ENCODE peak calls at places on chromosomes 16 and 17, in eight cellular contexts. Y is DMS 273 treated with DMSO at 0.1 percent for 48 hours, R is ELR, P is ACHN, C is H9, T is NCI-H446, O is astrocyte, H is NAMALWA. Z is an unnamed sample.

GRCh38 chr17:40362696-40363479 is 1.6 kb downstream of the GJD3 start:
- DNase-seq in Y (no peak), R (peak; percentile 79), P (peak; percentile 88), C (peak; percentile 95), T (peak; percentile 14), O (peak; percentile 53), H (peak; percentile 90), Z (no peak)

GRCh38 chr17:69967910-69968411 is 107.1 kb upstream of the KCNJ16 start:
- DNase-seq in Y (no peak), R (peak; percentile 15), P (no peak), C (no peak), T (no peak), O (peak; percentile 100), H (no peak), Z (no peak)

GRCh38 chr16:35750157-35750689 is 2290.8 kb downstream of the TP53TG3F start:
- DNase-seq in Y (no peak), R (no peak), P (no peak), C (no peak), T (no peak), O (no peak), H (no peak), Z (no peak)

GRCh38 chr17:32671891-32672290 is 185.1 kb downstream of the CDK5R1 start:
- DNase-seq in Y (no peak), R (no peak), P (no peak), C (no peak), T (peak; percentile 76), O (no peak), H (no peak), Z (no peak)

GRCh38 chr17:51165680-51166197 is 472 bp upstream of the NME2 start:
- DNase-seq in Y (peak; percentile 85), R (peak; percentile 60), P (peak; percentile 39), C (peak; percentile 74), T (no peak), O (peak; percentile 37), H (peak; percentile 77), Z (peak; percentile 73)

GRCh38 chr16:14452066-14452465 is 178.0 kb downstream of the PARN start:
- DNase-seq in Y (no peak), R (no peak), P (no peak), C (no peak), T (no peak), O (no peak), H (no peak), Z (no peak)

GRCh38 chr17:2050246-2050866 is 4.5 kb upstream of the HIC1 start:
- DNase-seq in Y (no peak), R (peak; percentile 72), P (peak; percentile 81), C (peak; percentile 72), T (peak; percentile 62), O (no peak), H (peak; percentile 40), Z (no peak)

GRCh38 chr17:11909348-11909747 is 87.9 kb downstream of the ZNF18 start:
- DNase-seq in Y (no peak), R (no peak), P (no peak), C (peak; percentile 62), T (no peak), O (no peak), H (peak; percentile 1), Z (no peak)

GRCh38 chr16:528111-529011 is 849 bp downstream of the CAPN15 start:
- DNase-seq in Y (no peak), R (peak; percentile 90), P (peak; percentile 77), C (no peak), T (no peak), O (peak; percentile 55), H (peak; percentile 35), Z (no peak)

GRCh38 chr17:81044764-81045589 is 10.0 kb downstream of the BAIAP2 start:
- DNase-seq in Y (no peak), R (peak; percentile 70), P (peak; percentile 95), C (no peak), T (no peak), O (peak; percentile 68), H (no peak), Z (peak; percentile 51)

GRCh38 chr17:66904760-66905637 is 59.5 kb upstream of the CACNG4 start:
- DNase-seq in Y (peak; percentile 61), R (peak; percentile 60), P (peak; percentile 12), C (no peak), T (peak; percentile 76), O (peak; percentile 66), H (no peak), Z (no peak)

GRCh38 chr17:78568494-78569115 is 8.6 kb downstream of the DNAH17 start:
- DNase-seq in Y (no peak), R (peak; percentile 33), P (peak; percentile 17), C (no peak), T (no peak), O (peak; percentile 10), H (no peak), Z (no peak)

GRCh38 chr16:53741546-53741945 is 37.6 kb downstream of the FTO start:
- DNase-seq in Y (no peak), R (no peak), P (no peak), C (no peak), T (no peak), O (no peak), H (no peak), Z (no peak)

GRCh38 chr17:15742921-15743320 is 10.8 kb downstream of the TBC1D26 start:
- DNase-seq in Y (no peak), R (no peak), P (no peak), C (no peak), T (no peak), O (no peak), H (no peak), Z (no peak)

GRCh38 chr17:42266918-42267766 is 9.0 kb downstream of the STAT5B start:
- DNase-seq in Y (no peak), R (peak; percentile 97), P (no peak), C (no peak), T (no peak), O (peak; percentile 89), H (no peak), Z (no peak)

GRCh38 chr17:296382-296781 is 56.2 kb downstream of the RPH3AL start:
- DNase-seq in Y (no peak), R (no peak), P (no peak), C (no peak), T (no peak), O (no peak), H (no peak), Z (no peak)

GRCh38 chr16:30658731-30659506 is 688 bp downstream of the FBRS start:
- DNase-seq in Y (peak; percentile 94), R (peak; percentile 97), P (peak; percentile 99), C (no peak), T (peak; percentile 96), O (peak; percentile 90), H (peak; percentile 98), Z (peak; percentile 88)

GRCh38 chr16:85719605-85720318 is 31.0 kb upstream of the GINS2 start:
- DNase-seq in Y (no peak), R (no peak), P (no peak), C (no peak), T (no peak), O (no peak), H (no peak), Z (no peak)

GRCh38 chr16:79932564-79932963 is 332.0 kb upstream of the MAF start:
- DNase-seq in Y (no peak), R (no peak), P (no peak), C (no peak), T (no peak), O (peak; percentile 24), H (no peak), Z (no peak)

GRCh38 chr16:5451641-5452040 is 354.0 kb upstream of the EEF2KMT start:
- DNase-seq in Y (no peak), R (no peak), P (no peak), C (peak; percentile 66), T (no peak), O (no peak), H (no peak), Z (no peak)

GRCh38 chr17:57724038-57724728 is 20.9 kb downstream of the CCDC182 start:
- DNase-seq in Y (no peak), R (no peak), P (peak; percentile 5), C (no peak), T (no peak), O (peak; percentile 16), H (no peak), Z (no peak)

GRCh38 chr16:4679854-4680636 is 13.3 kb upstream of the NUDT16L1 start:
- DNase-seq in Y (no peak), R (no peak), P (no peak), C (no peak), T (no peak), O (peak; percentile 55), H (no peak), Z (no peak)

GRCh38 chr17:76909971-76910760 is 42.0 kb downstream of the MGAT5B start:
- DNase-seq in Y (no peak), R (peak; percentile 44), P (peak; percentile 44), C (peak; percentile 89), T (no peak), O (peak; percentile 30), H (peak; percentile 40), Z (no peak)

GRCh38 chr16:64870859-64871258 is 251.0 kb downstream of the CDH11 start:
- DNase-seq in Y (no peak), R (no peak), P (no peak), C (no peak), T (no peak), O (no peak), H (no peak), Z (peak; percentile 36)

GRCh38 chr16:85553436-85554113 is 59.5 kb upstream of the GSE1 start:
- DNase-seq in Y (peak; percentile 52), R (peak; percentile 72), P (peak; percentile 79), C (peak; percentile 73), T (no peak), O (peak; percentile 36), H (peak; percentile 84), Z (no peak)

GRCh38 chr17:39617100-39617445 is 9.4 kb upstream of the NEUROD2 start:
- DNase-seq in Y (no peak), R (no peak), P (no peak), C (no peak), T (no peak), O (no peak), H (no peak), Z (no peak)

GRCh38 chr17:41512789-41513547 is 5.7 kb downstream of the KRT15 start:
- DNase-seq in Y (no peak), R (no peak), P (no peak), C (no peak), T (no peak), O (no peak), H (no peak), Z (no peak)

GRCh38 chr17:65594585-65594940 is 33.1 kb upstream of the AXIN2 start:
- DNase-seq in Y (peak; percentile 31), R (peak; percentile 46), P (no peak), C (no peak), T (no peak), O (peak; percentile 33), H (no peak), Z (no peak)

GRCh38 chr17:77404812-77405581 is 264.2 kb downstream of the SEC14L1 start:
- DNase-seq in Y (no peak), R (peak; percentile 89), P (no peak), C (no peak), T (no peak), O (peak; percentile 75), H (peak; percentile 80), Z (no peak)

GRCh38 chr17:43634681-43635125 is 27.0 kb downstream of the MEOX1 start:
- DNase-seq in Y (no peak), R (no peak), P (no peak), C (no peak), T (no peak), O (peak; percentile 25), H (no peak), Z (no peak)

GRCh38 chr17:36657763-36658490 is 56.5 kb downstream of the MRM1 start:
- DNase-seq in Y (no peak), R (no peak), P (peak; percentile 59), C (peak; percentile 76), T (no peak), O (no peak), H (no peak), Z (no peak)

GRCh38 chr17:58960068-58960467 is 146.6 kb downstream of the TRIM37 start:
- DNase-seq in Y (peak; percentile 19), R (peak; percentile 76), P (peak; percentile 80), C (no peak), T (no peak), O (peak; percentile 78), H (peak; percentile 43), Z (no peak)

GRCh38 chr16:22721497-22722100 is 92.4 kb upstream of the HS3ST2 start:
- DNase-seq in Y (no peak), R (no peak), P (no peak), C (no peak), T (no peak), O (no peak), H (no peak), Z (no peak)

GRCh38 chr17:81345211-81346089 is 49.8 kb upstream of the BAHCC1 start:
- DNase-seq in Y (peak; percentile 74), R (peak; percentile 95), P (peak; percentile 87), C (peak; percentile 87), T (peak; percentile 75), O (peak; percentile 78), H (peak; percentile 66), Z (peak; percentile 40)